ENCODE peak calls at places on chromosomes 5 and 9, in seven cellular contexts. One of them, this sample, is unnamed.

GRCh38 chr5:176781638-176782570 is 28.5 kb upstream of the UNC5A start:
- DNase-seq in epithelial cell of proximal tubule: no peak
- DNase-seq in GM10248: no peak
- DNase-seq in NCI-H510A: no peak
- DNase-seq in NCI-H345: no peak
- DNase-seq in T-helper 22 cell: no peak
- DNase-seq in left ventricle myocardium inferior: no peak
- DNase-seq in this sample: no peak

GRCh38 chr5:151251001-151251551 is 1.9 kb upstream of the GM2A start:
- DNase-seq in epithelial cell of proximal tubule: no peak
- DNase-seq in GM10248: no peak
- DNase-seq in NCI-H510A: no peak
- DNase-seq in NCI-H345: no peak
- DNase-seq in T-helper 22 cell: peak; percentile 11
- DNase-seq in left ventricle myocardium inferior: no peak
- DNase-seq in this sample: no peak

GRCh38 chr5:34053133-34053532 is 10.1 kb upstream of the C1QTNF3 start:
- DNase-seq in epithelial cell of proximal tubule: no peak
- DNase-seq in GM10248: no peak
- DNase-seq in NCI-H510A: no peak
- DNase-seq in NCI-H345: no peak
- DNase-seq in T-helper 22 cell: no peak
- DNase-seq in left ventricle myocardium inferior: no peak
- DNase-seq in this sample: no peak

GRCh38 chr5:157575096-157575872 is at the start of gene ADAM19:
- DNase-seq in epithelial cell of proximal tubule: no peak
- DNase-seq in GM10248: peak; percentile 82
- DNase-seq in NCI-H510A: no peak
- DNase-seq in NCI-H345: peak; percentile 79
- DNase-seq in T-helper 22 cell: peak; percentile 43
- DNase-seq in left ventricle myocardium inferior: peak; percentile 57
- DNase-seq in this sample: peak; percentile 42

GRCh38 chr5:7876867-7877266 is 7.9 kb downstream of the MTRR start:
- DNase-seq in epithelial cell of proximal tubule: no peak
- DNase-seq in GM10248: no peak
- DNase-seq in NCI-H510A: no peak
- DNase-seq in NCI-H345: no peak
- DNase-seq in T-helper 22 cell: no peak
- DNase-seq in left ventricle myocardium inferior: no peak
- DNase-seq in this sample: no peak

GRCh38 chr5:60483046-60483445 is 216.9 kb downstream of the DEPDC1B start:
- DNase-seq in epithelial cell of proximal tubule: no peak
- DNase-seq in GM10248: no peak
- DNase-seq in NCI-H510A: no peak
- DNase-seq in NCI-H345: no peak
- DNase-seq in T-helper 22 cell: no peak
- DNase-seq in left ventricle myocardium inferior: no peak
- DNase-seq in this sample: no peak

GRCh38 chr9:131707677-131708612 is 31.9 kb downstream of the RAPGEF1 start:
- DNase-seq in epithelial cell of proximal tubule: no peak
- DNase-seq in GM10248: no peak
- DNase-seq in NCI-H510A: no peak
- DNase-seq in NCI-H345: no peak
- DNase-seq in T-helper 22 cell: no peak
- DNase-seq in left ventricle myocardium inferior: peak; percentile 76
- DNase-seq in this sample: no peak

GRCh38 chr9:104854613-104855012 is 73.3 kb downstream of the ABCA1 start:
- DNase-seq in epithelial cell of proximal tubule: no peak
- DNase-seq in GM10248: no peak
- DNase-seq in NCI-H510A: no peak
- DNase-seq in NCI-H345: peak; percentile 30
- DNase-seq in T-helper 22 cell: no peak
- DNase-seq in left ventricle myocardium inferior: no peak
- DNase-seq in this sample: no peak

GRCh38 chr5:19554524-19554923 is 433.5 kb downstream of the CDH18 start:
- DNase-seq in epithelial cell of proximal tubule: no peak
- DNase-seq in GM10248: no peak
- DNase-seq in NCI-H510A: no peak
- DNase-seq in NCI-H345: no peak
- DNase-seq in T-helper 22 cell: no peak
- DNase-seq in left ventricle myocardium inferior: no peak
- DNase-seq in this sample: no peak

GRCh38 chr9:133167096-133167695 is 3.5 kb upstream of the GBGT1 start:
- DNase-seq in epithelial cell of proximal tubule: no peak
- DNase-seq in GM10248: peak; percentile 6
- DNase-seq in NCI-H510A: no peak
- DNase-seq in NCI-H345: no peak
- DNase-seq in T-helper 22 cell: no peak
- DNase-seq in left ventricle myocardium inferior: no peak
- DNase-seq in this sample: peak; percentile 19

GRCh38 chr9:93624431-93624834 is 48.0 kb downstream of the PHF2 start:
- DNase-seq in epithelial cell of proximal tubule: no peak
- DNase-seq in GM10248: no peak
- DNase-seq in NCI-H510A: no peak
- DNase-seq in NCI-H345: no peak
- DNase-seq in T-helper 22 cell: no peak
- DNase-seq in left ventricle myocardium inferior: no peak
- DNase-seq in this sample: no peak

GRCh38 chr9:13529321-13530104 is 250.0 kb upstream of the MPDZ start:
- DNase-seq in epithelial cell of proximal tubule: no peak
- DNase-seq in GM10248: no peak
- DNase-seq in NCI-H510A: no peak
- DNase-seq in NCI-H345: peak; percentile 90
- DNase-seq in T-helper 22 cell: no peak
- DNase-seq in left ventricle myocardium inferior: no peak
- DNase-seq in this sample: no peak

GRCh38 chr9:89850633-89851325 is 246.0 kb downstream of the GADD45G start:
- DNase-seq in epithelial cell of proximal tubule: no peak
- DNase-seq in GM10248: no peak
- DNase-seq in NCI-H510A: no peak
- DNase-seq in NCI-H345: no peak
- DNase-seq in T-helper 22 cell: no peak
- DNase-seq in left ventricle myocardium inferior: no peak
- DNase-seq in this sample: no peak

GRCh38 chr5:33793836-33794549 is 97.8 kb downstream of the ADAMTS12 start:
- DNase-seq in epithelial cell of proximal tubule: no peak
- DNase-seq in GM10248: no peak
- DNase-seq in NCI-H510A: no peak
- DNase-seq in NCI-H345: no peak
- DNase-seq in T-helper 22 cell: no peak
- DNase-seq in left ventricle myocardium inferior: no peak
- DNase-seq in this sample: no peak

GRCh38 chr5:67648201-67648671 is 451.6 kb upstream of the CD180 start:
- DNase-seq in epithelial cell of proximal tubule: peak; percentile 12
- DNase-seq in GM10248: no peak
- DNase-seq in NCI-H510A: peak; percentile 14
- DNase-seq in NCI-H345: peak; percentile 83
- DNase-seq in T-helper 22 cell: no peak
- DNase-seq in left ventricle myocardium inferior: peak; percentile 89
- DNase-seq in this sample: peak; percentile 85

This sample was measured in ovary.